ENCODE peak calls at places on chromosomes 16 and 17, in seven cellular contexts. B is brain microvascular endothelial cell, Z is uterus, I is dorsolateral prefrontal cortex, P is mesendoderm, K is adrenal gland, O is upper lobe of right lung. D is an unnamed sample. For H3K27me3, the result is how much of the 10 kb centered on the place peaks cover.

GRCh38 chr17:7888184-7888920 is at the start of gene CHD3:
- DNase-seq in I (no peak), B (peak), K (peak), O (no peak), Z (no peak), P (peak), D (no peak)

GRCh38 chr17:57273471-57273870 is 17.1 kb downstream of the MSI2 start:
- DNase-seq in P (no peak), B (no peak), I (no peak), K (peak), Z (no peak), O (no peak), D (no peak)

GRCh38 chr17:14304876-14305636 is 4.2 kb downstream of the HS3ST3B1 start:
- DNase-seq in B (no peak), Z (no peak), O (no peak), K (no peak), I (no peak), P (peak), D (no peak)

GRCh38 chr16:72995151-72995881 is 52.6 kb downstream of the ZFHX3 start:
- DNase-seq in B (no peak), P (peak), Z (no peak), O (no peak), K (no peak), I (no peak), D (no peak)

GRCh38 chr16:57092786-57093301 is 461 bp downstream of the CPNE2 start:
- DNase-seq in B (no peak), K (no peak), Z (peak), O (peak), P (peak), I (no peak), D (no peak)

GRCh38 chr17:28173801-28174200 is 131.3 kb downstream of the NLK start:
- DNase-seq in O (no peak), K (no peak), I (no peak), B (no peak), P (peak), Z (no peak), D (no peak)

GRCh38 chr17:9229160-9229825 is 208.0 kb downstream of the NTN1 start:
- DNase-seq in I (no peak), O (no peak), Z (no peak), B (no peak), K (no peak), P (no peak), D (no peak)

GRCh38 chr17:6072611-6073010 is 2.4 kb downstream of the WSCD1 start:
- DNase-seq in Z (no peak), O (no peak), B (no peak), K (no peak), I (no peak), P (no peak), D (no peak)

GRCh38 chr17:59361386-59361785 is 29.9 kb downstream of the YPEL2 start:
- DNase-seq in K (no peak), B (peak), I (no peak), O (no peak), Z (no peak), P (no peak), D (no peak)

GRCh38 chr17:50871369-50871768 is 5.2 kb upstream of the TOB1 start:
- DNase-seq in P (no peak), I (no peak), B (no peak), O (no peak), Z (no peak), K (no peak), D (no peak)

GRCh38 chr17:48600244-48601098 is 4.3 kb downstream of the HOXB6 start:
- DNase-seq in O (no peak), P (peak), I (no peak), Z (no peak), K (no peak), B (no peak), D (no peak)
- H3K27me3 ChIP-seq in O (half or more), P (half or more), I (half or more), Z (half or more), K (under half), B (half or more), D (under half)

DNA sequence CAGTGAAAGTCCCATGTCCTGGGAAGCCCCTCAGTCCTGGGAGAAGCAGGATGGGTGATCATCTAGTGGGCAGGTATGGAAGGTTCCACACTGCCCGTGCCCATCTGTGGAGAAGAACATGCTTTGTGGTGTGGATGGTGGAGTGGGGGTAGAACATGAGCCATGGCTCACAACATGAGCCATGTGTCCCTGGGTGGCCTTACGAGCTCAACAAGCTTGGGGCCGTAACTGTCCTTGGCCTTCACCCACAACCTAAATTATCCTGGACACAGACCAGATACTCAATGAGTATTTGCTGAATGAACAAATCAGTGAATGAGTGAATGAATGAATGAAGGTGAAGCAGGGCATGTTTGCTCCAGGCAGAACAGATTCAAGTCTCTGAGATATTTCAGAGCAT is 13.5 kb downstream of the SOX8 start:
- DNase-seq in B (peak), K (no peak), P (peak), I (no peak), Z (no peak), O (no peak), D (no peak)
- H3K27me3 ChIP-seq in B (under half), K (under half), P (under half), I (under half), Z (under half), O (under half), D (under half)

DNA sequence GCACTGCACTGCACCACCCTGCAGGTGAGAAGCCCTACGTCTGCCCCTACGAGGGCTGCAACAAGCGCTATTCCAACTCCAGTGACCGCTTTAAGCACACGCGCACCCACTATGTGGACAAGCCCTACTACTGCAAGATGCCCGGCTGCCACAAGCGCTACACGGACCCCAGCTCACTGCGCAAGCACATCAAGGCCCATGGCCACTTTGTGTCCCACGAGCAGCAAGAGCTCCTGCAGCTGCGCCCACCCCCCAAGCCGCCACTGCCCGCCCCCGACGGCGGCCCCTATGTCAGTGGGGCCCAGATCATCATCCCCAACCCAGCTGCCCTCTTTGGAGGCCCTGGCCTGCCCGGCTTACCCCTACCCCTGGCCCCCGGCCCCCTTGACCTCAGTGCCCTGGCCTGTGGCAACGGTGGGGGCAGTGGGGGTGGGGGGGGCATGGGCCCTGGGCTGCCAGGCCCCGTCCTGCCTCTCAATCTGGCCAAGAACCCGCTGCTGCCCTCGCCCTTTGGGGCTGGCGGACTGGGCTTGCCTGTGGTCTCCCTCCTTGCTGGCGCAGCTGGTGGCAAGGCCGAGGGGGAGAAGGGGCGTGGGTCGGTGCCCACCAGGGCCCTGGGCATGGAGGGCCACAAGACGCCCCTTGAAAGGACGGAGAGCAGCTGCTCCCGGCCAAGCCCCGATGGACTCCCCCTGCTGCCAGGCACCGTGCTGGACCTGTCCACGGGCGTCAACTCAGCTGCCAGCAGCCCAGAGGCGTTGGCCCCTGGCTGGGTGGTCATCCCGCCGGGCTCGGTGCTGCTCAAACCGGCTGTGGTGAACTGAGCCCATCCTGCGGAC is 14.2 kb downstream of the PAM16 start:
- DNase-seq in Z (no peak), K (no peak), I (no peak), P (no peak), B (no peak), O (peak), D (peak)
- H3K27me3 ChIP-seq in Z (under half), K (under half), I (under half), P (under half), B (under half), O (under half), D (under half)

GRCh38 chr16:51474414-51475091 is 323.5 kb upstream of the SALL1 start:
- DNase-seq in Z (no peak), B (no peak), K (no peak), P (no peak), O (no peak), I (no peak), D (no peak)
- H3K27me3 ChIP-seq in Z (under half), B (under half), K (under half), P (under half), O (under half), I (under half), D (under half)

D was measured in sigmoid colon.